ENCODE peak calls at places on chromosome 14, in five cellular contexts. W is fibroblast of mammary gland, H is left ventricle myocardium superior, K is hepatocyte, Q is K562. L is an unnamed sample.

GRCh38 chr14:74085047-74085637 is 386 bp downstream of the LIN52 start:
- DNase-seq in W (peak), H (peak), K (peak), Q (peak), L (no peak)

GRCh38 chr14:24079521-24080141 is 8.3 kb downstream of the CPNE6 start:
- DNase-seq in W (no peak), H (no peak), K (no peak), Q (no peak), L (no peak)

GRCh38 chr14:75595211-75595610 is 16.8 kb downstream of the FLVCR2 start:
- DNase-seq in W (no peak), H (no peak), K (no peak), Q (no peak), L (no peak)

GRCh38 chr14:100904307-100905019 is 941 bp upstream of the RTL1 start:
- DNase-seq in W (no peak), H (no peak), K (peak), Q (no peak), L (no peak)

GRCh38 chr14:65370890-65371289 is 41.6 kb upstream of the FUT8 start:
- DNase-seq in W (no peak), H (no peak), K (no peak), Q (no peak), L (no peak)

GRCh38 chr14:45891417-45892080 is 638.5 kb upstream of the MIS18BP1 start:
- DNase-seq in W (no peak), H (no peak), K (peak), Q (no peak), L (no peak)

GRCh38 chr14:61620130-61620946 is 75.0 kb upstream of the HIF1A start:
- DNase-seq in W (peak), H (no peak), K (peak), Q (no peak), L (no peak)

GRCh38 chr14:74905595-74906142 is 17.4 kb downstream of the RPS6KL1 start:
- DNase-seq in W (peak), H (peak), K (peak), Q (peak), L (peak)

GRCh38 chr14:51445001-51445390 is 204.9 kb downstream of the TMX1 start:
- DNase-seq in W (no peak), H (no peak), K (no peak), Q (no peak), L (no peak)

GRCh38 chr14:78835909-78836308 is 665.7 kb downstream of the NRXN3 start:
- DNase-seq in W (no peak), H (no peak), K (no peak), Q (no peak), L (no peak)

GRCh38 chr14:72516936-72517408 is 376.9 kb downstream of the DPF3 start:
- DNase-seq in W (peak), H (peak), K (peak), Q (peak), L (peak)

GRCh38 chr14:23171251-23171975 is 12.0 kb downstream of the SLC7A8 start:
- DNase-seq in W (peak), H (no peak), K (no peak), Q (no peak), L (no peak)

GRCh38 chr14:36580856-36581831 is 1.3 kb downstream of the NKX2-8 start:
- DNase-seq in W (peak), H (no peak), K (peak), Q (no peak), L (no peak)

GRCh38 chr14:91250912-91251311 is 6.4 kb upstream of the GPR68 start:
- DNase-seq in W (no peak), H (no peak), K (no peak), Q (no peak), L (no peak)

GRCh38 chr14:96225745-96226151 is 21.1 kb downstream of the BDKRB2 start:
- DNase-seq in W (peak), H (no peak), K (peak), Q (no peak), L (no peak)

GRCh38 chr14:66395300-66395699 is 90.9 kb upstream of the CCDC196 start:
- DNase-seq in W (no peak), H (no peak), K (no peak), Q (no peak), L (no peak)

GRCh38 chr14:51293149-51293925 is 53.3 kb downstream of the TMX1 start:
- DNase-seq in W (peak), H (peak), K (no peak), Q (no peak), L (peak)

GRCh38 chr14:91817566-91818325 is 49.6 kb downstream of the TC2N start:
- DNase-seq in W (no peak), H (no peak), K (no peak), Q (no peak), L (no peak)

GRCh38 chr14:67413806-67414769 is 2.1 kb upstream of the PLEK2 start:
- DNase-seq in W (peak), H (no peak), K (peak), Q (peak), L (no peak)

GRCh38 chr14:95072310-95072709 is 85.0 kb downstream of the DICER1 start:
- DNase-seq in W (no peak), H (no peak), K (no peak), Q (no peak), L (no peak)

GRCh38 chr14:91113829-91114078 is at the start of gene DGLUCY:
- DNase-seq in W (peak), H (peak), K (peak), Q (no peak), L (peak)

GRCh38 chr14:23414906-23415820 is 7.1 kb upstream of the MYH6 start:
- DNase-seq in W (no peak), H (no peak), K (no peak), Q (no peak), L (no peak)

GRCh38 chr14:33062881-33063280 is 124.2 kb downstream of the NPAS3 start:
- DNase-seq in W (peak), H (no peak), K (no peak), Q (no peak), L (no peak)

GRCh38 chr14:85531141-85531593 is 1.2 kb downstream of the FLRT2 start:
- DNase-seq in W (peak), H (peak), K (peak), Q (no peak), L (peak)

GRCh38 chr14:76759589-76759988 is 1.7 kb upstream of the VASH1 start:
- DNase-seq in W (no peak), H (peak), K (peak), Q (no peak), L (no peak)

GRCh38 chr14:21063479-21063878 is 5.9 kb downstream of the RNASE8 start:
- DNase-seq in W (peak), H (no peak), K (no peak), Q (no peak), L (peak)

GRCh38 chr14:60094306-60094897 is 2.7 kb downstream of the PCNX4 start:
- DNase-seq in W (peak), H (no peak), K (no peak), Q (peak), L (no peak)

GRCh38 chr14:97642631-97643030 is 845.4 kb downstream of the VRK1 start:
- DNase-seq in W (no peak), H (no peak), K (no peak), Q (no peak), L (no peak)

GRCh38 chr14:24978862-24979724 is 70.9 kb downstream of the STXBP6 start:
- DNase-seq in W (no peak), H (no peak), K (peak), Q (no peak), L (no peak)

GRCh38 chr14:55752580-55753365 is 172.8 kb downstream of the KTN1 start:
- DNase-seq in W (peak), H (no peak), K (peak), Q (no peak), L (no peak)

GRCh38 chr14:94174622-94175402 is 690 bp downstream of the PPP4R4 start:
- DNase-seq in W (no peak), H (peak), K (no peak), Q (no peak), L (peak)

GRCh38 chr14:80930836-80931389 is 10.6 kb downstream of the CEP128 start:
- DNase-seq in W (peak), H (no peak), K (no peak), Q (no peak), L (no peak)

GRCh38 chr14:100591453-100592371 is 4.5 kb upstream of the BEGAIN start:
- DNase-seq in W (no peak), H (peak), K (no peak), Q (no peak), L (peak)

GRCh38 chr14:76151398-76152332 is at the start of gene GPATCH2L:
- DNase-seq in W (peak), H (peak), K (peak), Q (peak), L (peak)

GRCh38 chr14:70057519-70058136 is 131.1 kb downstream of the SLC8A3 start:
- DNase-seq in W (no peak), H (no peak), K (peak), Q (no peak), L (no peak)

L was measured in psoas muscle.